ENCODE peak calls at places on chromosomes 3 and 15, in nine cellular contexts. One of them, this sample, is unnamed.

GRCh38 chr3:13827699-13828098 is 52.2 kb downstream of the WNT7A start:
- DNase-seq in tibial nerve: no peak
- DNase-seq in endothelial cell of umbilical vein: no peak
- DNase-seq in AG04449: no peak
- DNase-seq in stimulated activated CD4-positive, alpha-beta T cell treated with anti-CD3 and anti-CD28 coated beads, Interleukin-15, amount 100 ng/mL, for 1 hour: no peak
- DNase-seq in kidney tubule cell: no peak
- DNase-seq in T1000: no peak
- DNase-seq in HuH-7: no peak
- DNase-seq in neuronal stem cell: no peak
- DNase-seq in this sample: no peak

GRCh38 chr3:89851974-89852621 is 744.7 kb downstream of the EPHA3 start:
- DNase-seq in kidney tubule cell: peak; percentile 16
- DNase-seq in neuronal stem cell: peak; percentile 67
- DNase-seq in T1000: no peak
- DNase-seq in stimulated activated CD4-positive, alpha-beta T cell treated with anti-CD3 and anti-CD28 coated beads, Interleukin-15, amount 100 ng/mL, for 1 hour: no peak
- DNase-seq in AG04449: no peak
- DNase-seq in endothelial cell of umbilical vein: no peak
- DNase-seq in tibial nerve: no peak
- DNase-seq in HuH-7: peak; percentile 43
- DNase-seq in this sample: no peak

GRCh38 chr3:24389108-24390090 is 105.3 kb downstream of the THRB start:
- DNase-seq in T1000: no peak
- DNase-seq in tibial nerve: no peak
- DNase-seq in AG04449: no peak
- DNase-seq in stimulated activated CD4-positive, alpha-beta T cell treated with anti-CD3 and anti-CD28 coated beads, Interleukin-15, amount 100 ng/mL, for 1 hour: no peak
- DNase-seq in HuH-7: no peak
- DNase-seq in neuronal stem cell: no peak
- DNase-seq in kidney tubule cell: peak; percentile 62
- DNase-seq in endothelial cell of umbilical vein: no peak
- DNase-seq in this sample: no peak

GRCh38 chr15:87219650-87220615 is 1036.6 kb downstream of the NTRK3 start:
- DNase-seq in endothelial cell of umbilical vein: no peak
- DNase-seq in neuronal stem cell: no peak
- DNase-seq in AG04449: peak; percentile 21
- DNase-seq in tibial nerve: no peak
- DNase-seq in HuH-7: no peak
- DNase-seq in T1000: peak; percentile 21
- DNase-seq in kidney tubule cell: no peak
- DNase-seq in stimulated activated CD4-positive, alpha-beta T cell treated with anti-CD3 and anti-CD28 coated beads, Interleukin-15, amount 100 ng/mL, for 1 hour: no peak
- DNase-seq in this sample: no peak

GRCh38 chr15:84987949-84988624 is 6.4 kb downstream of the PDE8A start:
- DNase-seq in AG04449: no peak
- DNase-seq in HuH-7: no peak
- DNase-seq in tibial nerve: no peak
- DNase-seq in endothelial cell of umbilical vein: no peak
- DNase-seq in neuronal stem cell: no peak
- DNase-seq in kidney tubule cell: no peak
- DNase-seq in stimulated activated CD4-positive, alpha-beta T cell treated with anti-CD3 and anti-CD28 coated beads, Interleukin-15, amount 100 ng/mL, for 1 hour: no peak
- DNase-seq in T1000: no peak
- DNase-seq in this sample: no peak

GRCh38 chr3:101038880-101039279 is 45.7 kb upstream of the ABI3BP start:
- DNase-seq in HuH-7: no peak
- DNase-seq in endothelial cell of umbilical vein: no peak
- DNase-seq in AG04449: no peak
- DNase-seq in stimulated activated CD4-positive, alpha-beta T cell treated with anti-CD3 and anti-CD28 coated beads, Interleukin-15, amount 100 ng/mL, for 1 hour: no peak
- DNase-seq in tibial nerve: no peak
- DNase-seq in neuronal stem cell: no peak
- DNase-seq in kidney tubule cell: no peak
- DNase-seq in T1000: no peak
- DNase-seq in this sample: no peak

GRCh38 chr15:63083046-63083445 is 38.6 kb upstream of the LACTB start:
- DNase-seq in stimulated activated CD4-positive, alpha-beta T cell treated with anti-CD3 and anti-CD28 coated beads, Interleukin-15, amount 100 ng/mL, for 1 hour: no peak
- DNase-seq in AG04449: no peak
- DNase-seq in neuronal stem cell: no peak
- DNase-seq in endothelial cell of umbilical vein: no peak
- DNase-seq in kidney tubule cell: no peak
- DNase-seq in HuH-7: no peak
- DNase-seq in tibial nerve: no peak
- DNase-seq in T1000: no peak
- DNase-seq in this sample: no peak

GRCh38 chr15:101068961-101069734 is 150.0 kb downstream of the LRRK1 start:
- DNase-seq in stimulated activated CD4-positive, alpha-beta T cell treated with anti-CD3 and anti-CD28 coated beads, Interleukin-15, amount 100 ng/mL, for 1 hour: no peak
- DNase-seq in neuronal stem cell: peak; percentile 79
- DNase-seq in HuH-7: peak; percentile 67
- DNase-seq in endothelial cell of umbilical vein: peak; percentile 33
- DNase-seq in tibial nerve: no peak
- DNase-seq in kidney tubule cell: no peak
- DNase-seq in T1000: peak; percentile 66
- DNase-seq in AG04449: no peak
- DNase-seq in this sample: no peak

GRCh38 chr3:170701696-170702678 is 116.1 kb upstream of the SLC7A14 start:
- DNase-seq in AG04449: no peak
- DNase-seq in tibial nerve: no peak
- DNase-seq in HuH-7: no peak
- DNase-seq in neuronal stem cell: no peak
- DNase-seq in T1000: no peak
- DNase-seq in kidney tubule cell: no peak
- DNase-seq in stimulated activated CD4-positive, alpha-beta T cell treated with anti-CD3 and anti-CD28 coated beads, Interleukin-15, amount 100 ng/mL, for 1 hour: no peak
- DNase-seq in endothelial cell of umbilical vein: no peak
- DNase-seq in this sample: no peak

GRCh38 chr3:52721002-52721741 is 15.3 kb downstream of the SPCS1 start:
- DNase-seq in T1000: no peak
- DNase-seq in tibial nerve: no peak
- DNase-seq in AG04449: no peak
- DNase-seq in stimulated activated CD4-positive, alpha-beta T cell treated with anti-CD3 and anti-CD28 coated beads, Interleukin-15, amount 100 ng/mL, for 1 hour: no peak
- DNase-seq in endothelial cell of umbilical vein: no peak
- DNase-seq in HuH-7: no peak
- DNase-seq in kidney tubule cell: no peak
- DNase-seq in neuronal stem cell: no peak
- DNase-seq in this sample: no peak

GRCh38 chr3:120641696-120642246 is 40.3 kb downstream of the HGD start:
- DNase-seq in neuronal stem cell: no peak
- DNase-seq in kidney tubule cell: no peak
- DNase-seq in HuH-7: no peak
- DNase-seq in AG04449: no peak
- DNase-seq in T1000: no peak
- DNase-seq in stimulated activated CD4-positive, alpha-beta T cell treated with anti-CD3 and anti-CD28 coated beads, Interleukin-15, amount 100 ng/mL, for 1 hour: no peak
- DNase-seq in tibial nerve: no peak
- DNase-seq in endothelial cell of umbilical vein: no peak
- DNase-seq in this sample: no peak

GRCh38 chr3:71225951-71226564 is 357.5 kb downstream of the FOXP1 start:
- DNase-seq in endothelial cell of umbilical vein: peak; percentile 34
- DNase-seq in kidney tubule cell: no peak
- DNase-seq in tibial nerve: no peak
- DNase-seq in AG04449: no peak
- DNase-seq in neuronal stem cell: no peak
- DNase-seq in stimulated activated CD4-positive, alpha-beta T cell treated with anti-CD3 and anti-CD28 coated beads, Interleukin-15, amount 100 ng/mL, for 1 hour: no peak
- DNase-seq in HuH-7: no peak
- DNase-seq in T1000: no peak
- DNase-seq in this sample: no peak

GRCh38 chr3:123767020-123767394 is 117.1 kb downstream of the MYLK start:
- DNase-seq in AG04449: no peak
- DNase-seq in T1000: no peak
- DNase-seq in endothelial cell of umbilical vein: no peak
- DNase-seq in HuH-7: no peak
- DNase-seq in tibial nerve: no peak
- DNase-seq in neuronal stem cell: no peak
- DNase-seq in stimulated activated CD4-positive, alpha-beta T cell treated with anti-CD3 and anti-CD28 coated beads, Interleukin-15, amount 100 ng/mL, for 1 hour: no peak
- DNase-seq in kidney tubule cell: no peak
- DNase-seq in this sample: no peak

GRCh38 chr15:69576035-69576526 is 123.5 kb downstream of the RPLP1 start:
- DNase-seq in HuH-7: no peak
- DNase-seq in tibial nerve: no peak
- DNase-seq in neuronal stem cell: peak; percentile 17
- DNase-seq in stimulated activated CD4-positive, alpha-beta T cell treated with anti-CD3 and anti-CD28 coated beads, Interleukin-15, amount 100 ng/mL, for 1 hour: peak; percentile 55
- DNase-seq in T1000: peak; percentile 12
- DNase-seq in endothelial cell of umbilical vein: peak; percentile 22
- DNase-seq in kidney tubule cell: peak; percentile 57
- DNase-seq in AG04449: no peak
- DNase-seq in this sample: peak; percentile 66

GRCh38 chr3:5006755-5007202 is 27.5 kb downstream of the BHLHE40 start:
- DNase-seq in stimulated activated CD4-positive, alpha-beta T cell treated with anti-CD3 and anti-CD28 coated beads, Interleukin-15, amount 100 ng/mL, for 1 hour: peak; percentile 35
- DNase-seq in T1000: no peak
- DNase-seq in endothelial cell of umbilical vein: no peak
- DNase-seq in tibial nerve: no peak
- DNase-seq in AG04449: no peak
- DNase-seq in neuronal stem cell: no peak
- DNase-seq in HuH-7: no peak
- DNase-seq in kidney tubule cell: peak; percentile 43
- DNase-seq in this sample: no peak

GRCh38 chr3:61638721-61639120 is 77.3 kb downstream of the PTPRG start:
- DNase-seq in neuronal stem cell: no peak
- DNase-seq in T1000: no peak
- DNase-seq in AG04449: no peak
- DNase-seq in endothelial cell of umbilical vein: no peak
- DNase-seq in stimulated activated CD4-positive, alpha-beta T cell treated with anti-CD3 and anti-CD28 coated beads, Interleukin-15, amount 100 ng/mL, for 1 hour: no peak
- DNase-seq in tibial nerve: no peak
- DNase-seq in HuH-7: no peak
- DNase-seq in kidney tubule cell: no peak
- DNase-seq in this sample: no peak

GRCh38 chr15:68599560-68600071 is 20.8 kb downstream of the CORO2B start:
- DNase-seq in AG04449: no peak
- DNase-seq in T1000: peak; percentile 85
- DNase-seq in stimulated activated CD4-positive, alpha-beta T cell treated with anti-CD3 and anti-CD28 coated beads, Interleukin-15, amount 100 ng/mL, for 1 hour: no peak
- DNase-seq in tibial nerve: no peak
- DNase-seq in endothelial cell of umbilical vein: no peak
- DNase-seq in neuronal stem cell: peak; percentile 86
- DNase-seq in kidney tubule cell: peak; percentile 58
- DNase-seq in HuH-7: no peak
- DNase-seq in this sample: no peak

GRCh38 chr3:30112904-30113484 is 493.4 kb upstream of the TGFBR2 start:
- DNase-seq in kidney tubule cell: peak; percentile 43
- DNase-seq in endothelial cell of umbilical vein: peak; percentile 76
- DNase-seq in tibial nerve: no peak
- DNase-seq in neuronal stem cell: peak; percentile 5
- DNase-seq in T1000: no peak
- DNase-seq in stimulated activated CD4-positive, alpha-beta T cell treated with anti-CD3 and anti-CD28 coated beads, Interleukin-15, amount 100 ng/mL, for 1 hour: no peak
- DNase-seq in AG04449: peak; percentile 21
- DNase-seq in HuH-7: no peak
- DNase-seq in this sample: no peak

GRCh38 chr15:42157981-42158765 is 1.7 kb upstream of the PLA2G4F start:
- DNase-seq in neuronal stem cell: no peak
- DNase-seq in AG04449: no peak
- DNase-seq in stimulated activated CD4-positive, alpha-beta T cell treated with anti-CD3 and anti-CD28 coated beads, Interleukin-15, amount 100 ng/mL, for 1 hour: no peak
- DNase-seq in endothelial cell of umbilical vein: no peak
- DNase-seq in kidney tubule cell: peak; percentile 33
- DNase-seq in tibial nerve: no peak
- DNase-seq in HuH-7: no peak
- DNase-seq in T1000: no peak
- DNase-seq in this sample: no peak